ENCODE peak calls at places on chromosomes 13 and 19, in eight cellular contexts. D, S, P, V, R, J, X and C are unnamed samples.

GRCh38 chr13:76943646-76944045 is 4.7 kb upstream of the ACOD1 start:
- DNase-seq in D (no peak), S (no peak), P (no peak), V (no peak), R (no peak), J (no peak), X (no peak), C (no peak)

GRCh38 chr19:55484571-55485438 is at the start of gene NAT14:
- DNase-seq in D (peak; percentile 82), S (peak; percentile 69), P (peak; percentile 76), V (peak; percentile 90), R (peak; percentile 80), J (peak; percentile 64), X (no peak), C (peak; percentile 45)

GRCh38 chr19:34259367-34259865 is 5.1 kb downstream of the GARRE1 start:
- DNase-seq in D (no peak), S (no peak), P (no peak), V (no peak), R (no peak), J (no peak), X (no peak), C (no peak)

GRCh38 chr13:24168980-24169379 is 8.5 kb downstream of the SPATA13 start:
- DNase-seq in D (no peak), S (no peak), P (no peak), V (no peak), R (no peak), J (no peak), X (peak; percentile 81), C (no peak)

GRCh38 chr13:48571121-48571901 is 38.4 kb upstream of the RCBTB2 start:
- DNase-seq in D (no peak), S (no peak), P (no peak), V (no peak), R (peak; percentile 30), J (no peak), X (no peak), C (no peak)

GRCh38 chr13:110530839-110531499 is 30.6 kb downstream of the RAB20 start:
- DNase-seq in D (peak; percentile 46), S (no peak), P (no peak), V (no peak), R (no peak), J (no peak), X (no peak), C (no peak)

GRCh38 chr19:54606230-54606629 is 12.8 kb downstream of the LILRA1 start:
- DNase-seq in D (no peak), S (no peak), P (no peak), V (no peak), R (no peak), J (no peak), X (no peak), C (no peak)

GRCh38 chr13:40170091-40170490 is 496.4 kb downstream of the FOXO1 start:
- DNase-seq in D (no peak), S (no peak), P (no peak), V (no peak), R (no peak), J (no peak), X (no peak), C (no peak)

GRCh38 chr13:112986946-112987345 is 17.9 kb downstream of the MCF2L start:
- DNase-seq in D (no peak), S (no peak), P (no peak), V (no peak), R (no peak), J (no peak), X (no peak), C (no peak)

GRCh38 chr19:3034845-3035541 is 5.9 kb upstream of the TLE2 start:
- DNase-seq in D (peak; percentile 75), S (no peak), P (peak; percentile 59), V (no peak), R (peak; percentile 62), J (peak; percentile 37), X (no peak), C (no peak)

GRCh38 chr19:3135961-3136683 is at the start of gene GNA15:
- DNase-seq in D (no peak), S (peak; percentile 18), P (no peak), V (no peak), R (no peak), J (no peak), X (no peak), C (no peak)

GRCh38 chr19:56670961-56671612 is 470 bp downstream of the ZNF835 start:
- DNase-seq in D (peak; percentile 65), S (no peak), P (no peak), V (no peak), R (no peak), J (no peak), X (no peak), C (peak; percentile 43)

GRCh38 chr13:66675620-66676019 is 554.5 kb downstream of the PCDH9 start:
- DNase-seq in D (no peak), S (no peak), P (no peak), V (no peak), R (no peak), J (no peak), X (no peak), C (no peak)

GRCh38 chr13:40220299-40220935 is 446.0 kb downstream of the FOXO1 start:
- DNase-seq in D (no peak), S (no peak), P (no peak), V (no peak), R (no peak), J (no peak), X (no peak), C (no peak)

GRCh38 chr19:48991011-48991609 is 2.0 kb downstream of the GYS1 start:
- DNase-seq in D (peak; percentile 67), S (no peak), P (no peak), V (no peak), R (no peak), J (no peak), X (no peak), C (no peak)
- H3K27ac ChIP-seq in D (peak overlapping the region; percentile 88), S (peak overlapping the region; percentile 93), P (peak overlapping the region; percentile 93), V (no peak overlapping the region), R (no peak overlapping the region), J (peak overlapping the region; percentile 90), X (no peak overlapping the region), C (no peak overlapping the region)

DNA sequence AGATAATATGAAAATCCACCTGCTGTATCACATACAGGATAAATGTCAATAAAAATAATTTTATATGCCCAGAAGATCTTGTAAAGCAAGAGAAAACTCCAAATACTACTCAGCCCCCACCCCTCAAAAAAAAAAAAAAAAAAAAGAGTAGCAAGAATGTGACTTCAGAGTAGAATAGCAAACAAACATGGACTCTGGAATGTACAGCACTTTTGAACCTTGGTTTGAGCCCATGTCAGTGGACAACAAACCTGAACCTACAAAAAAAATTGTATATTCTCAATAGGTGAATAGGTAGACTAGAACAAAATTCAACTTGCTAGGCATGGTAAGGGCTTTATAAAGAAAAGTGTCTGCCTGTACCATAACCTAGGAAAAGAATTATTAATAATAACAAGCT is 428.0 kb downstream of the SLITRK6 start:
- DNase-seq in D (no peak), S (no peak), P (no peak), V (no peak), R (no peak), J (no peak), X (no peak), C (no peak)
- H3K27ac ChIP-seq in D (no peak overlapping the region), S (no peak overlapping the region), P (no peak overlapping the region), V (no peak overlapping the region), R (no peak overlapping the region), J (no peak overlapping the region), X (no peak overlapping the region), C (no peak overlapping the region)

DNA sequence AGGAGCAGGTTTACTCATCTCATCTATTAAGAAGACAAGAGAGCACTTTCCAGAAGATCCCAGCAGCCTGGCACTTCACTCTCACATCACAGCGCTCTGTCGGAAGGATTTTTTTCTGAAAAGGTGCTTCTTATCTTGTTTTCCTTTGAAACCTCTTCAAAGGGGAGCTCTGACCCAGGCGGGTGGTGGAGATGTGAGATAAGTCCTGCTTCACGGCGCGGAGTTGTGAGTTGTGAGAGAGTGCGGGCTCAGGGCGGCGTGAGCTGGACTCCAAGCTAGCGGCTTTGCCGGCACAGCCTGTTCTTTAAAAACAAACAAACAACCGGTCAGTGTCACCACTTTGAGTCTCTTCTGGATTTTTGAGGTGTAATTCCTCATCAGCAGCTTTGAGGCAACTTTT is 169.0 kb upstream of the ARGLU1 start:
- DNase-seq in D (no peak), S (no peak), P (no peak), V (no peak), R (no peak), J (no peak), X (no peak), C (no peak)
- H3K27ac ChIP-seq in D (no peak overlapping the region), S (no peak overlapping the region), P (no peak overlapping the region), V (no peak overlapping the region), R (no peak overlapping the region), J (no peak overlapping the region), X (no peak overlapping the region), C (no peak overlapping the region)

DNA sequence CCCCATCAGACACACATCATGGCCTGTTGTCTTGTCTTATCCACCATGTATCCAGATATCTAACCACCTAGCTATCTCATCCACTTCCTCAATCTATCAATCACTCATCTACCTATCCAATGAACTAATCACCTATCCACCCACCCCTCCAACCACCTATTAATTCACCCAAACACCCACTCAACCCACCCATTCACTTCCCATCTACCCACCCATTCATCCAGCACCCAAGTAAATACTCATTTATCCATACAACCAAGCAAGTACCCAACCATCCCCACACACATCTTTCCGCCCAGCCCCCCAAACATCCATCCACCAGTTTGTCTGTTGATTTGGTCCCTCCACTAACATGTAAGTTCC is 753 bp upstream of the WIZ start:
- DNase-seq in D (no peak), S (no peak), P (no peak), V (no peak), R (no peak), J (no peak), X (no peak), C (no peak)
- H3K27ac ChIP-seq in D (peak overlapping the region; percentile 89), S (peak overlapping the region; percentile 92), P (peak overlapping the region; percentile 66), V (peak overlapping the region; percentile 32), R (no peak overlapping the region), J (peak overlapping the region; percentile 78), X (no peak overlapping the region), C (no peak overlapping the region)

GRCh38 chr19:11164879-11165406 is 9.4 kb upstream of the SPC24 start:
- DNase-seq in D (peak; percentile 98), S (peak; percentile 82), P (peak; percentile 92), V (no peak), R (no peak), J (peak; percentile 85), X (peak; percentile 71), C (peak; percentile 31)
- H3K27ac ChIP-seq in D (peak overlapping the region; percentile 92), S (peak overlapping the region; percentile 79), P (peak overlapping the region; percentile 93), V (no peak overlapping the region), R (no peak overlapping the region), J (peak overlapping the region; percentile 71), X (peak overlapping the region; percentile 76), C (peak overlapping the region; percentile 70)

DNA sequence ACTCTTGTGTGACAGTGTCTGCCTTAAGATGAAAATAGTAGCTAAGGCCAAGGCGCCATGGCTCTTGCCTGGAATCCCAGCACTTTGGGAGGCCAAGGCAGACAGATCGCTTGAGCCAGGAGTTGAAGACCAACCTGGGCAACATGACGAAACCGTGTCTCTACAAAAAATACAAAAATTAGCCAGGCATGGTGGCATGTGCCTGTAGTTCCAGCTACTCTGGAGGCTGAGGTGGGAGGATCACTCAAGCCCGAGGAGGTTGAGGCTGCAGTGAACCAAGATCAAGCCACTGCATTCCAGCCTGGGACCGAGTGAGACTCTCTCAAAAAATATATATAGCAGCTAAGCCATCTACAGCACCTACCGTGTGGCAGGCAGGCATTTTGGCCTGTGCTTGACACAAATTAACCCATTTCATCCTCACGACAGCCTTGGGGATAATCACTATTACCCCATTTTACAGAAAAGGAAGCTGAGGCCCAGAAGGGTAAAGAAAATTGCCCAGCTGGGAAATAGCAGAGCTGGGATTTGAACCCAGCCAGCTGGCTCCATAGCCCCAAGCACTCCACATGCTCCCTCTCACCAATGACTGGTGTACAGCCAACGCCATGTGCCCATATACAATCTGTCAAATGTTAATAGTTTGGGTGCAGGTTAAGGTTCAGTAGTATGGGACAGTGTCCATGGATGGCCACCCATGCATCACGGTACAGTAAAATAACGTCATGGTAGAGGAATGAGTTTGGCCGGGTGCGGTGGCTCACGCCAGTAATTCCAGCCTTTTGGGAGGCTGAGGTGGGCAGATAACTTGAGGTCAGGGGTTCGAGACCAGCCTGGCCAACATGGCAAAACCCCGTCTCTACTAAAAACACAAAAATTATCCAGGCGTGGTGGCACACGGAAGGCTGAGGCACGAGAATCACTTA is 3.1 kb downstream of the SLC1A5 start:
- DNase-seq in D (no peak), S (no peak), P (no peak), V (no peak), R (peak; percentile 29), J (no peak), X (no peak), C (no peak)
- H3K27ac ChIP-seq in D (peak overlapping the region; percentile 79), S (peak overlapping the region; percentile 76), P (peak overlapping the region; percentile 92), V (peak overlapping the region; percentile 95), R (peak overlapping the region; percentile 90), J (peak overlapping the region; percentile 65), X (peak overlapping the region; percentile 62), C (no peak overlapping the region)